ENCODE peak calls at places on chromosomes 16 and 17, in nine cellular contexts. W, B, R, Z, K, U, Y, H and O are unnamed samples.
A peak's percentile ranks its signal among the peaks of the same experiment; 100 is the strongest.

GRCh38 chr16:75225092-75225491 is 6.3 kb downstream of the CTRB1 start:
- DNase-seq in W (no peak), B (no peak), R (no peak), Z (no peak), K (no peak), U (no peak), Y (no peak), H (no peak), O (peak; percentile 46)

GRCh38 chr17:62653831-62654829 is 26.7 kb downstream of the MRC2 start:
- DNase-seq in W (peak; percentile 55), B (peak; percentile 82), R (peak; percentile 80), Z (no peak), K (no peak), U (peak; percentile 38), Y (peak; percentile 56), H (no peak), O (no peak)

GRCh38 chr16:68234188-68235104 is 1.5 kb downstream of the ESRP2 start:
- DNase-seq in W (no peak), B (no peak), R (peak; percentile 23), Z (no peak), K (no peak), U (peak; percentile 99), Y (peak; percentile 96), H (no peak), O (no peak)

GRCh38 chr17:64003526-64004121 is 5.5 kb downstream of the PRR29 start:
- DNase-seq in W (no peak), B (no peak), R (no peak), Z (no peak), K (no peak), U (no peak), Y (no peak), H (no peak), O (no peak)

GRCh38 chr17:45313927-45314760 is 2.7 kb downstream of the MAP3K14 start:
- DNase-seq in W (no peak), B (no peak), R (no peak), Z (no peak), K (no peak), U (no peak), Y (no peak), H (no peak), O (no peak)

GRCh38 chr16:67530013-67530939 is 1.6 kb downstream of the RIPOR1 start:
- DNase-seq in W (peak; percentile 25), B (peak; percentile 72), R (peak; percentile 91), Z (no peak), K (no peak), U (peak; percentile 65), Y (peak; percentile 73), H (no peak), O (peak; percentile 91)

GRCh38 chr17:40301315-40301714 is 7.7 kb upstream of the RARA start:
- DNase-seq in W (peak; percentile 35), B (no peak), R (no peak), Z (no peak), K (no peak), U (peak; percentile 64), Y (no peak), H (no peak), O (no peak)

GRCh38 chr17:75811174-75811573 is 26.6 kb downstream of the UNK start:
- DNase-seq in W (no peak), B (no peak), R (no peak), Z (no peak), K (no peak), U (no peak), Y (no peak), H (no peak), O (no peak)

GRCh38 chr17:44197980-44198720 is 1.5 kb downstream of the ATXN7L3 start:
- DNase-seq in W (peak; percentile 89), B (peak; percentile 70), R (no peak), Z (no peak), K (no peak), U (no peak), Y (no peak), H (no peak), O (peak; percentile 67)

GRCh38 chr17:77842148-77842905 is 116.2 kb upstream of the TNRC6C start:
- DNase-seq in W (no peak), B (peak; percentile 36), R (no peak), Z (no peak), K (no peak), U (no peak), Y (peak; percentile 47), H (no peak), O (peak; percentile 20)

GRCh38 chr16:86868746-86869145 is 290.4 kb downstream of the FOXL1 start:
- DNase-seq in W (no peak), B (no peak), R (no peak), Z (no peak), K (no peak), U (no peak), Y (no peak), H (no peak), O (no peak)

GRCh38 chr17:65588194-65588808 is 26.9 kb upstream of the AXIN2 start:
- DNase-seq in W (no peak), B (peak; percentile 74), R (peak; percentile 14), Z (no peak), K (no peak), U (peak; percentile 77), Y (peak; percentile 84), H (no peak), O (no peak)

GRCh38 chr17:77601054-77601979 is 357.2 kb upstream of the TNRC6C start:
- DNase-seq in W (no peak), B (no peak), R (peak; percentile 63), Z (no peak), K (no peak), U (peak; percentile 14), Y (no peak), H (no peak), O (no peak)

GRCh38 chr17:47243737-47244598 is 9.7 kb upstream of the ITGB3 start:
- DNase-seq in W (no peak), B (no peak), R (no peak), Z (no peak), K (no peak), U (no peak), Y (no peak), H (no peak), O (no peak)